ENCODE peak calls at places on chromosomes 6 and 20, in six cellular contexts. G, M, P, T, N and W are unnamed samples.

GRCh38 chr6:106747139-106747538 is 117.8 kb downstream of the QRSL1 start:
- DNase-seq in G (no peak), M (no peak), P (no peak), T (no peak), N (no peak), W (no peak)

GRCh38 chr20:23926941-23927872 is 47.7 kb upstream of the CST5 start:
- DNase-seq in G (no peak), M (no peak), P (no peak), T (no peak), N (no peak), W (no peak)

GRCh38 chr6:158042245-158042798 is 60.7 kb downstream of the SYNJ2 start:
- DNase-seq in G (peak), M (no peak), P (peak), T (no peak), N (peak), W (no peak)

GRCh38 chr6:159961523-159961922 is 7.4 kb upstream of the IGF2R start:
- DNase-seq in G (no peak), M (no peak), P (peak), T (peak), N (no peak), W (no peak)

GRCh38 chr6:100346203-100346602 is 118.5 kb downstream of the SIM1 start:
- DNase-seq in G (no peak), M (no peak), P (peak), T (no peak), N (no peak), W (no peak)

GRCh38 chr20:50540620-50541605 is 30.7 kb downstream of the PTPN1 start:
- DNase-seq in G (peak), M (no peak), P (peak), T (no peak), N (no peak), W (no peak)

GRCh38 chr6:157594292-157594691 is 213.3 kb downstream of the ZDHHC14 start:
- DNase-seq in G (no peak), M (no peak), P (no peak), T (no peak), N (no peak), W (no peak)

GRCh38 chr6:132964101-132964867 is 149.9 kb downstream of the RPS12 start:
- DNase-seq in G (no peak), M (no peak), P (peak), T (peak), N (no peak), W (no peak)

GRCh38 chr20:37994512-37994911 is 38.7 kb downstream of the TTI1 start:
- DNase-seq in G (peak), M (peak), P (peak), T (no peak), N (peak), W (no peak)

DNA sequence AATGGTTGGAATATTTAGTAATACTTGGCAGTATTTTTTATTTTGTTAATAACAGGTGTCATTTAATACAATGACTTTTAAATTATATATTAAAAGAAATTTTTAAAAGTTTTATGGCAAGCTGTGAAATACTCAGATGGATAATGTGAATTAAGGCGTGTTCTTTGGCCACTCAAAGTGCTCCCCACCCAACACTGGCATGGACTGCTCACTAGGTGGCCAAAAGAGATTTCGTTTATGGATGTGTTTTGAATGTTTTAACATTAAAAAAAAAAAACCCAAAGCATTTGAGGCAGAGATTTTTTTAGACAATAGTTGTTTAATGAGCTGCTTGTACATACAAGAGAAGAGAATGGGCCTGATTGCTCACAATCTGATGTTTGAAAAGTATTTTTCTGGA is 86.5 kb downstream of the QKI start:
- DNase-seq in G (no peak), M (no peak), P (no peak), T (no peak), N (no peak), W (no peak)
- TF ChIP-seq CTCF in G (no peak), M (no peak), P (no peak), T (no peak), N (no peak), W (no peak)

GRCh38 chr6:11241793-11242201 is 9.3 kb upstream of the NEDD9 start:
- DNase-seq in G (no peak), M (peak), P (peak), T (no peak), N (peak), W (no peak)
- TF ChIP-seq CTCF in G (peak), M (peak), P (peak), T (no peak), N (peak), W (no peak)

DNA sequence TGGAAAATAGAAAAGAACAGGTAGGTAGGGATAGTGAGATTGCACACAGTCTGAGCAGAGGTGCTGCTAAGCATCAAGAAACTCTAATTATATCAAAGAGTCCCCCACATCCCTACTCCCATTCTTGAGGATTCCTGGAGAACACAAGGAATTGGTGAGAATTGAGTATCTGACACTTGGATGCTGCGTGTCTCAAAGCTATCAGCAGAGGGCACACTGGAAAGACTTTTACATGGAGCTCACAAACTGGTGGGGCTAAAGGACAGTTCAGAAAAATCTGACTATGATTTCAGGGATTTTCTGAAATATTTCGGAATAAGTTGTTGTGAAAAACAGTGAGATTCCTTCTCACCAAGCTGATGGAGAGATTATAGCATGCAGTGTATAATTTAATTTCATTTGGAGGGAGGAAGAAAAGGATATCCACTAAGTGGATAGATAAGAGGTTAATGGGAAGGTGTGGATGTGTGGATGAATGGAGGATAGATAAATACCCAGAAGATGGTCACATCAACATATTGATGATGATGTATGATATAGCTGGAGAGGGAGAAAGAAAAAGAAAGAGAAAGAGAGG is 215.4 kb upstream of the DEFB112 start:
- DNase-seq in G (no peak), M (no peak), P (no peak), T (no peak), N (no peak), W (no peak)
- TF ChIP-seq CTCF in G (peak), M (no peak), P (peak), T (peak), N (no peak), W (no peak)

GRCh38 chr6:28861339-28861738 is 62.4 kb downstream of the TRIM27 start:
- DNase-seq in G (no peak), M (no peak), P (no peak), T (no peak), N (no peak), W (no peak)

GRCh38 chr6:28858963-28859362 is 64.8 kb downstream of the TRIM27 start:
- DNase-seq in G (no peak), M (no peak), P (no peak), T (no peak), N (no peak), W (no peak)

GRCh38 chr6:28862077-28862476 is 61.7 kb downstream of the TRIM27 start:
- DNase-seq in G (no peak), M (no peak), P (no peak), T (no peak), N (no peak), W (no peak)

DNA sequence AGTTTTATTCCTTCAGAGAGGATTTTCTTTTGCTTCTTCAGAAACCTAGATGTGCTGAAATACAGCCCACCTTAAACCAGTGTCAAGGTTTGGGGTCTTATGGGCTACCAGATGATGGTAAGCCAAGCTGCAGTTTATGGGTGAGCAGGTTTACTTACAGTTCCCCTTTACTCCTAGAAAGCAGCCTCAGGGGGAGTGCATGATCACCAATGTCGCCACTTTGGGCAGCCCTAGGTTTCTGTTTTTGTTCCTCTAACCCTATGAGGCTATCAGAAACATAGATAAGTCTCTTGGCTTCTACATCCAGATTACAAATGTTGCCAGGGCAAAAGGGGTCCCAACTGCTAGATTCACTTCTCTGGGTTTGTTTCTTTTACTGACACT is 67.2 kb downstream of the TRIM27 start:
- DNase-seq in G (no peak), M (no peak), P (no peak), T (no peak), N (no peak), W (no peak)
- TF ChIP-seq CTCF in G (no peak), M (no peak), P (no peak), T (no peak), N (no peak), W (no peak)